ENCODE peak calls at places on chromosomes 1 and 21, in six cellular contexts. One of them, this sample, is unnamed.

GRCh38 chr1:154521695-154522094 is 19.5 kb upstream of the SHE start:
- DNase-seq in transverse colon: no peak
- DNase-seq in stomach: no peak
- DNase-seq in pancreas: no peak
- DNase-seq in endothelial cell: no peak
- DNase-seq in psoas muscle: no peak
- DNase-seq in this sample: no peak

GRCh38 chr1:77538956-77539509 is 143.4 kb downstream of the ZZZ3 start:
- DNase-seq in transverse colon: peak
- DNase-seq in stomach: no peak
- DNase-seq in pancreas: peak
- DNase-seq in endothelial cell: no peak
- DNase-seq in psoas muscle: peak
- DNase-seq in this sample: no peak

GRCh38 chr1:61581241-61581640 is 143.7 kb downstream of the TM2D1 start:
- DNase-seq in transverse colon: no peak
- DNase-seq in stomach: no peak
- DNase-seq in pancreas: no peak
- DNase-seq in endothelial cell: no peak
- DNase-seq in psoas muscle: no peak
- DNase-seq in this sample: no peak

GRCh38 chr1:165303415-165303814 is 53.1 kb downstream of the LMX1A start:
- DNase-seq in transverse colon: no peak
- DNase-seq in stomach: no peak
- DNase-seq in pancreas: no peak
- DNase-seq in endothelial cell: no peak
- DNase-seq in psoas muscle: peak
- DNase-seq in this sample: no peak

GRCh38 chr1:21314797-21315396 is 24.6 kb upstream of the ECE1 start:
- DNase-seq in transverse colon: no peak
- DNase-seq in stomach: no peak
- DNase-seq in pancreas: no peak
- DNase-seq in endothelial cell: no peak
- DNase-seq in psoas muscle: no peak
- DNase-seq in this sample: no peak

GRCh38 chr21:26140185-26140584 is 30.4 kb downstream of the APP start:
- DNase-seq in transverse colon: peak
- DNase-seq in stomach: peak
- DNase-seq in pancreas: no peak
- DNase-seq in endothelial cell: no peak
- DNase-seq in psoas muscle: peak
- DNase-seq in this sample: no peak

GRCh38 chr1:230208619-230209261 is 141.7 kb downstream of the GALNT2 start:
- DNase-seq in transverse colon: no peak
- DNase-seq in stomach: no peak
- DNase-seq in pancreas: peak
- DNase-seq in endothelial cell: no peak
- DNase-seq in psoas muscle: no peak
- DNase-seq in this sample: peak

GRCh38 chr1:19351858-19352257 is 39.7 kb downstream of the SLC66A1 start:
- DNase-seq in transverse colon: no peak
- DNase-seq in stomach: no peak
- DNase-seq in pancreas: no peak
- DNase-seq in endothelial cell: no peak
- DNase-seq in psoas muscle: no peak
- DNase-seq in this sample: no peak

GRCh38 chr1:202069670-202070069 is 53.0 kb upstream of the GPR37L1 start:
- DNase-seq in transverse colon: no peak
- DNase-seq in stomach: peak
- DNase-seq in pancreas: peak
- DNase-seq in endothelial cell: no peak
- DNase-seq in psoas muscle: no peak
- DNase-seq in this sample: no peak

GRCh38 chr1:36239941-36240637 is 15.8 kb downstream of the THRAP3 start:
- DNase-seq in transverse colon: no peak
- DNase-seq in stomach: no peak
- DNase-seq in pancreas: no peak
- DNase-seq in endothelial cell: no peak
- DNase-seq in psoas muscle: no peak
- DNase-seq in this sample: no peak

GRCh38 chr1:30534551-30534940 is 188.8 kb downstream of the MATN1 start:
- DNase-seq in transverse colon: no peak
- DNase-seq in stomach: no peak
- DNase-seq in pancreas: no peak
- DNase-seq in endothelial cell: no peak
- DNase-seq in psoas muscle: no peak
- DNase-seq in this sample: no peak

GRCh38 chr1:26237230-26237966 is 3.4 kb downstream of the CEP85 start:
- DNase-seq in transverse colon: no peak
- DNase-seq in stomach: no peak
- DNase-seq in pancreas: no peak
- DNase-seq in endothelial cell: no peak
- DNase-seq in psoas muscle: no peak
- DNase-seq in this sample: no peak

GRCh38 chr1:10734900-10735602 is 61.4 kb downstream of the CASZ1 start:
- DNase-seq in transverse colon: no peak
- DNase-seq in stomach: no peak
- DNase-seq in pancreas: no peak
- DNase-seq in endothelial cell: no peak
- DNase-seq in psoas muscle: no peak
- DNase-seq in this sample: no peak

GRCh38 chr21:38802050-38803026 is 3.4 kb upstream of the ETS2 start:
- DNase-seq in transverse colon: peak
- DNase-seq in stomach: no peak
- DNase-seq in pancreas: no peak
- DNase-seq in endothelial cell: no peak
- DNase-seq in psoas muscle: no peak
- DNase-seq in this sample: no peak

GRCh38 chr1:117366982-117367768 is at the start of gene MAN1A2:
- DNase-seq in transverse colon: peak
- DNase-seq in stomach: peak
- DNase-seq in pancreas: peak
- DNase-seq in endothelial cell: peak
- DNase-seq in psoas muscle: peak
- DNase-seq in this sample: peak

GRCh38 chr1:151157067-151157531 is 650 bp downstream of the TNFAIP8L2 start:
- DNase-seq in transverse colon: peak
- DNase-seq in stomach: no peak
- DNase-seq in pancreas: no peak
- DNase-seq in endothelial cell: no peak
- DNase-seq in psoas muscle: no peak
- DNase-seq in this sample: peak

GRCh38 chr21:15850645-15851044 is 120.9 kb downstream of the USP25 start:
- DNase-seq in transverse colon: no peak
- DNase-seq in stomach: no peak
- DNase-seq in pancreas: no peak
- DNase-seq in endothelial cell: no peak
- DNase-seq in psoas muscle: no peak
- DNase-seq in this sample: no peak

GRCh38 chr1:55010194-55010886 is 11.6 kb downstream of the BSND start:
- DNase-seq in transverse colon: no peak
- DNase-seq in stomach: no peak
- DNase-seq in pancreas: no peak
- DNase-seq in endothelial cell: no peak
- DNase-seq in psoas muscle: no peak
- DNase-seq in this sample: no peak

GRCh38 chr1:55005351-55006140 is 6.8 kb downstream of the BSND start:
- DNase-seq in transverse colon: no peak
- DNase-seq in stomach: no peak
- DNase-seq in pancreas: no peak
- DNase-seq in endothelial cell: no peak
- DNase-seq in psoas muscle: no peak
- DNase-seq in this sample: peak

GRCh38 chr1:55006931-55007330 is 8.2 kb downstream of the BSND start:
- DNase-seq in transverse colon: no peak
- DNase-seq in stomach: no peak
- DNase-seq in pancreas: no peak
- DNase-seq in endothelial cell: no peak
- DNase-seq in psoas muscle: no peak
- DNase-seq in this sample: no peak

GRCh38 chr1:55010887-55011217 is 12.1 kb downstream of the BSND start:
- DNase-seq in transverse colon: no peak
- DNase-seq in stomach: no peak
- DNase-seq in pancreas: no peak
- DNase-seq in endothelial cell: no peak
- DNase-seq in psoas muscle: no peak
- DNase-seq in this sample: peak

DNA sequence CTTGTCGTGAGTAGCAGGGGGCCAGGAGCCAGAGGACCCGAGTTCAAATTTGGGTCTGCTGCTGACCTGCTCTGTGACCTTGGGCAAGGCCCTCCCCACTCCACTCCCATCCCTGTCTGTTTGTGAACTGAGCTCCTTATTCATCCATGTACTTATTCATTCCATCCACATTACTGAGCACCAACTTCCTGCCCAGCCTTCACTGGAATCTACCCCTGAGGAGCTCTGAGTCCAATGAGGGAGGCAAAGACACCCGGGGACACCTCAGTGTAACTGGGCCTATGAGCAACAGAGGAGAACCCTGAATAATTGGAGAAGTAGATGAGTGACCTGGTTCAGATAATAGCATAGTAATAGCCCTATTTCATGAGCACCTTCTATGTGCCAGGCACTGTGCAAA is 8.9 kb downstream of the BSND start:
- DNase-seq in transverse colon: no peak
- DNase-seq in stomach: no peak
- DNase-seq in pancreas: no peak
- DNase-seq in endothelial cell: no peak
- DNase-seq in psoas muscle: no peak
- DNase-seq in this sample: no peak
- TF ChIP-seq CTCF in transverse colon: no peak
- TF ChIP-seq CTCF in stomach: no peak
- TF ChIP-seq CTCF in pancreas: no peak
- TF ChIP-seq CTCF in endothelial cell: no peak
- TF ChIP-seq CTCF in psoas muscle: no peak
- TF ChIP-seq CTCF in this sample: no peak

DNA sequence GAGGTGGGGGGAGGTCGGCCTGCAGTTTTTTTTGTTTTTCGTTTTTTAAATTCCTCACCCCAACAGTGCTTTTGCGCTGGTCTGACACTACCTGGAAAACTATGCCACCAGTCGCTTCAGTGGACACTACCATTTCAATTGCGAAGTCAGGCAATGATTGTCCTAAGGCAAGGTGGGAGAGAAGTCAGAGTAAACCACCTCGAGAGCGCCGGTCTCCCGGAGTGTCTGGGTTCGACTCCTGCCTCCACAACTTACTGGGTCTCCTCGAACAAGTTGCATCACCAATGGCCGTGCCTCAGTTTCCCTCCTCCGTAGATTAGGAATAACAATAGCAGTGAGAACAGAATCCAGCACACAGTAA is 593 bp upstream of the SLC44A3 start:
- DNase-seq in transverse colon: no peak
- DNase-seq in stomach: no peak
- DNase-seq in pancreas: no peak
- DNase-seq in endothelial cell: no peak
- DNase-seq in psoas muscle: no peak
- DNase-seq in this sample: no peak
- TF ChIP-seq CTCF in transverse colon: no peak
- TF ChIP-seq CTCF in stomach: no peak
- TF ChIP-seq CTCF in pancreas: no peak
- TF ChIP-seq CTCF in endothelial cell: no peak
- TF ChIP-seq CTCF in psoas muscle: no peak
- TF ChIP-seq CTCF in this sample: no peak

GRCh38 chr1:225343618-225344017 is 84.2 kb downstream of the LBR start:
- DNase-seq in transverse colon: no peak
- DNase-seq in stomach: no peak
- DNase-seq in pancreas: no peak
- DNase-seq in endothelial cell: no peak
- DNase-seq in psoas muscle: no peak
- DNase-seq in this sample: no peak
- TF ChIP-seq CTCF in transverse colon: no peak
- TF ChIP-seq CTCF in stomach: no peak
- TF ChIP-seq CTCF in pancreas: no peak
- TF ChIP-seq CTCF in endothelial cell: no peak
- TF ChIP-seq CTCF in psoas muscle: peak
- TF ChIP-seq CTCF in this sample: no peak

GRCh38 chr1:174932587-174932986 is 67.2 kb upstream of the CACYBP start:
- DNase-seq in transverse colon: no peak
- DNase-seq in stomach: no peak
- DNase-seq in pancreas: no peak
- DNase-seq in endothelial cell: no peak
- DNase-seq in psoas muscle: no peak
- DNase-seq in this sample: no peak
- TF ChIP-seq CTCF in transverse colon: no peak
- TF ChIP-seq CTCF in stomach: no peak
- TF ChIP-seq CTCF in pancreas: no peak
- TF ChIP-seq CTCF in endothelial cell: no peak
- TF ChIP-seq CTCF in psoas muscle: no peak
- TF ChIP-seq CTCF in this sample: no peak

GRCh38 chr1:51086496-51087271 is 15.3 kb upstream of the C1orf185 start:
- DNase-seq in transverse colon: no peak
- DNase-seq in stomach: no peak
- DNase-seq in pancreas: no peak
- DNase-seq in endothelial cell: no peak
- DNase-seq in psoas muscle: no peak
- DNase-seq in this sample: no peak

GRCh38 chr1:51093566-51093965 is 8.5 kb upstream of the C1orf185 start:
- DNase-seq in transverse colon: no peak
- DNase-seq in stomach: no peak
- DNase-seq in pancreas: no peak
- DNase-seq in endothelial cell: no peak
- DNase-seq in psoas muscle: no peak
- DNase-seq in this sample: no peak

DNA sequence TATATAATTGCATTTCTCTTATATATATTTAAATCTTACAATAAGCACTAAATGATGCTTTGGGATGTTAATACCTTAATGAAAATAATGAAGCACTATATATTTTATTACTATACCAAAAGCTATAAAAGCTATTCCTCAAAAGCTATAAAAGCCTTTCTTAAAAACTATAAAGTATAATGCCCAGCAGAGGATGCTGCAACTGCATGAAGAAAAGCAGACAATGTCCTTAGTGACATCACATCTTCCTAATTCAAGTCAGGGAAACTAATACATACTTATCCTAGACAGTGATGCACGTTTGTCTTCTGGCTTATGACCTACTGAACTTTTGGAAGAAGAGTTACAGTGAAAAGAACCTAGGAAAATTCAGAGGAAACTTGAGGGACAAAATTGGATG is 13.6 kb upstream of the C1orf185 start:
- DNase-seq in transverse colon: no peak
- DNase-seq in stomach: no peak
- DNase-seq in pancreas: no peak
- DNase-seq in endothelial cell: no peak
- DNase-seq in psoas muscle: no peak
- DNase-seq in this sample: no peak
- TF ChIP-seq CTCF in transverse colon: no peak
- TF ChIP-seq CTCF in stomach: no peak
- TF ChIP-seq CTCF in pancreas: no peak
- TF ChIP-seq CTCF in endothelial cell: no peak
- TF ChIP-seq CTCF in psoas muscle: no peak
- TF ChIP-seq CTCF in this sample: no peak

This sample was measured in activated CD8-positive, alpha-beta T cell treated with anti-CD3 and anti-CD28 coated beads for 36 hours.